ENCODE peak calls at places on chromosomes 3 and 15, in nine cellular contexts. One of them, this sample, is unnamed.

GRCh38 chr3:129542747-129543146 is 228 bp upstream of the H1-8 start:
- DNase-seq in AG09309: no peak
- DNase-seq in stimulated activated CD8-positive, alpha-beta memory T cell treated with anti-CD3 and anti-CD28 coated beads, Interleukin-2, amount 100 ng/mL, for 1 hour: no peak
- DNase-seq in ovary: no peak
- DNase-seq in IMR-90: no peak
- DNase-seq in foreskin fibroblast: no peak
- DNase-seq in activated effector memory CD4-positive, alpha-beta T cell treated with Interleukin-2 at 50 U/mL for 16 hours: no peak
- DNase-seq in frontal cortex: no peak
- DNase-seq in kidney glomerular epithelial cell: no peak
- DNase-seq in this sample: no peak

GRCh38 chr3:58025824-58026579 is 17.8 kb downstream of the FLNB start:
- DNase-seq in AG09309: no peak
- DNase-seq in stimulated activated CD8-positive, alpha-beta memory T cell treated with anti-CD3 and anti-CD28 coated beads, Interleukin-2, amount 100 ng/mL, for 1 hour: no peak
- DNase-seq in ovary: no peak
- DNase-seq in IMR-90: peak; percentile 68
- DNase-seq in foreskin fibroblast: no peak
- DNase-seq in activated effector memory CD4-positive, alpha-beta T cell treated with Interleukin-2 at 50 U/mL for 16 hours: no peak
- DNase-seq in frontal cortex: no peak
- DNase-seq in kidney glomerular epithelial cell: peak; percentile 50
- DNase-seq in this sample: no peak

GRCh38 chr3:177197934-177198484 is 727 bp upstream of the TBL1XR1 start:
- DNase-seq in AG09309: no peak
- DNase-seq in stimulated activated CD8-positive, alpha-beta memory T cell treated with anti-CD3 and anti-CD28 coated beads, Interleukin-2, amount 100 ng/mL, for 1 hour: no peak
- DNase-seq in ovary: no peak
- DNase-seq in IMR-90: no peak
- DNase-seq in foreskin fibroblast: no peak
- DNase-seq in activated effector memory CD4-positive, alpha-beta T cell treated with Interleukin-2 at 50 U/mL for 16 hours: no peak
- DNase-seq in frontal cortex: no peak
- DNase-seq in kidney glomerular epithelial cell: no peak
- DNase-seq in this sample: no peak

GRCh38 chr15:42611532-42611931 is 36.1 kb downstream of the STARD9 start:
- DNase-seq in AG09309: no peak
- DNase-seq in stimulated activated CD8-positive, alpha-beta memory T cell treated with anti-CD3 and anti-CD28 coated beads, Interleukin-2, amount 100 ng/mL, for 1 hour: no peak
- DNase-seq in ovary: no peak
- DNase-seq in IMR-90: no peak
- DNase-seq in foreskin fibroblast: no peak
- DNase-seq in activated effector memory CD4-positive, alpha-beta T cell treated with Interleukin-2 at 50 U/mL for 16 hours: no peak
- DNase-seq in frontal cortex: no peak
- DNase-seq in kidney glomerular epithelial cell: no peak
- DNase-seq in this sample: no peak

GRCh38 chr3:111269782-111270181 is 198.2 kb downstream of the NECTIN3 start:
- DNase-seq in AG09309: no peak
- DNase-seq in stimulated activated CD8-positive, alpha-beta memory T cell treated with anti-CD3 and anti-CD28 coated beads, Interleukin-2, amount 100 ng/mL, for 1 hour: no peak
- DNase-seq in ovary: no peak
- DNase-seq in IMR-90: no peak
- DNase-seq in foreskin fibroblast: no peak
- DNase-seq in activated effector memory CD4-positive, alpha-beta T cell treated with Interleukin-2 at 50 U/mL for 16 hours: no peak
- DNase-seq in frontal cortex: no peak
- DNase-seq in kidney glomerular epithelial cell: no peak
- DNase-seq in this sample: no peak

GRCh38 chr3:20930034-20930433 is 744.0 kb upstream of the SGO1 start:
- DNase-seq in AG09309: no peak
- DNase-seq in stimulated activated CD8-positive, alpha-beta memory T cell treated with anti-CD3 and anti-CD28 coated beads, Interleukin-2, amount 100 ng/mL, for 1 hour: no peak
- DNase-seq in ovary: no peak
- DNase-seq in IMR-90: no peak
- DNase-seq in foreskin fibroblast: no peak
- DNase-seq in activated effector memory CD4-positive, alpha-beta T cell treated with Interleukin-2 at 50 U/mL for 16 hours: no peak
- DNase-seq in frontal cortex: no peak
- DNase-seq in kidney glomerular epithelial cell: no peak
- DNase-seq in this sample: no peak

GRCh38 chr15:45646220-45646619 is 11.4 kb downstream of the SQOR start:
- DNase-seq in AG09309: no peak
- DNase-seq in stimulated activated CD8-positive, alpha-beta memory T cell treated with anti-CD3 and anti-CD28 coated beads, Interleukin-2, amount 100 ng/mL, for 1 hour: no peak
- DNase-seq in ovary: no peak
- DNase-seq in IMR-90: peak; percentile 79
- DNase-seq in foreskin fibroblast: no peak
- DNase-seq in activated effector memory CD4-positive, alpha-beta T cell treated with Interleukin-2 at 50 U/mL for 16 hours: no peak
- DNase-seq in frontal cortex: no peak
- DNase-seq in kidney glomerular epithelial cell: peak; percentile 51
- DNase-seq in this sample: no peak

GRCh38 chr3:10697918-10698317 is 118.1 kb upstream of the SLC6A11 start:
- DNase-seq in AG09309: no peak
- DNase-seq in stimulated activated CD8-positive, alpha-beta memory T cell treated with anti-CD3 and anti-CD28 coated beads, Interleukin-2, amount 100 ng/mL, for 1 hour: no peak
- DNase-seq in ovary: no peak
- DNase-seq in IMR-90: no peak
- DNase-seq in foreskin fibroblast: no peak
- DNase-seq in activated effector memory CD4-positive, alpha-beta T cell treated with Interleukin-2 at 50 U/mL for 16 hours: no peak
- DNase-seq in frontal cortex: no peak
- DNase-seq in kidney glomerular epithelial cell: no peak
- DNase-seq in this sample: no peak

GRCh38 chr15:59200560-59200959 is 6.1 kb upstream of the LDHAL6B start:
- DNase-seq in AG09309: no peak
- DNase-seq in stimulated activated CD8-positive, alpha-beta memory T cell treated with anti-CD3 and anti-CD28 coated beads, Interleukin-2, amount 100 ng/mL, for 1 hour: no peak
- DNase-seq in ovary: no peak
- DNase-seq in IMR-90: peak; percentile 38
- DNase-seq in foreskin fibroblast: no peak
- DNase-seq in activated effector memory CD4-positive, alpha-beta T cell treated with Interleukin-2 at 50 U/mL for 16 hours: no peak
- DNase-seq in frontal cortex: no peak
- DNase-seq in kidney glomerular epithelial cell: no peak
- DNase-seq in this sample: no peak

GRCh38 chr15:34721802-34722795 is 32.7 kb downstream of the GJD2 start:
- DNase-seq in AG09309: peak; percentile 52
- DNase-seq in stimulated activated CD8-positive, alpha-beta memory T cell treated with anti-CD3 and anti-CD28 coated beads, Interleukin-2, amount 100 ng/mL, for 1 hour: no peak
- DNase-seq in ovary: peak; percentile 23
- DNase-seq in IMR-90: peak; percentile 40
- DNase-seq in foreskin fibroblast: peak; percentile 49
- DNase-seq in activated effector memory CD4-positive, alpha-beta T cell treated with Interleukin-2 at 50 U/mL for 16 hours: no peak
- DNase-seq in frontal cortex: peak; percentile 69
- DNase-seq in kidney glomerular epithelial cell: no peak
- DNase-seq in this sample: no peak

GRCh38 chr3:62525276-62525675 is 151.9 kb upstream of the FEZF2 start:
- DNase-seq in AG09309: no peak
- DNase-seq in stimulated activated CD8-positive, alpha-beta memory T cell treated with anti-CD3 and anti-CD28 coated beads, Interleukin-2, amount 100 ng/mL, for 1 hour: no peak
- DNase-seq in ovary: no peak
- DNase-seq in IMR-90: peak; percentile 2
- DNase-seq in foreskin fibroblast: peak; percentile 11
- DNase-seq in activated effector memory CD4-positive, alpha-beta T cell treated with Interleukin-2 at 50 U/mL for 16 hours: no peak
- DNase-seq in frontal cortex: no peak
- DNase-seq in kidney glomerular epithelial cell: no peak
- DNase-seq in this sample: no peak

GRCh38 chr3:72316501-72317279 is 531.6 kb downstream of the SHQ1 start:
- DNase-seq in AG09309: no peak
- DNase-seq in stimulated activated CD8-positive, alpha-beta memory T cell treated with anti-CD3 and anti-CD28 coated beads, Interleukin-2, amount 100 ng/mL, for 1 hour: no peak
- DNase-seq in ovary: no peak
- DNase-seq in IMR-90: no peak
- DNase-seq in foreskin fibroblast: no peak
- DNase-seq in activated effector memory CD4-positive, alpha-beta T cell treated with Interleukin-2 at 50 U/mL for 16 hours: no peak
- DNase-seq in frontal cortex: no peak
- DNase-seq in kidney glomerular epithelial cell: no peak
- DNase-seq in this sample: no peak

GRCh38 chr15:38217181-38217580 is 35.5 kb upstream of the SPRED1 start:
- DNase-seq in AG09309: no peak
- DNase-seq in stimulated activated CD8-positive, alpha-beta memory T cell treated with anti-CD3 and anti-CD28 coated beads, Interleukin-2, amount 100 ng/mL, for 1 hour: no peak
- DNase-seq in ovary: no peak
- DNase-seq in IMR-90: peak; percentile 76
- DNase-seq in foreskin fibroblast: peak; percentile 58
- DNase-seq in activated effector memory CD4-positive, alpha-beta T cell treated with Interleukin-2 at 50 U/mL for 16 hours: no peak
- DNase-seq in frontal cortex: no peak
- DNase-seq in kidney glomerular epithelial cell: peak; percentile 40
- DNase-seq in this sample: no peak

GRCh38 chr3:72137865-72138861 is 353.2 kb upstream of the PROK2 start:
- DNase-seq in AG09309: no peak
- DNase-seq in stimulated activated CD8-positive, alpha-beta memory T cell treated with anti-CD3 and anti-CD28 coated beads, Interleukin-2, amount 100 ng/mL, for 1 hour: no peak
- DNase-seq in ovary: no peak
- DNase-seq in IMR-90: no peak
- DNase-seq in foreskin fibroblast: no peak
- DNase-seq in activated effector memory CD4-positive, alpha-beta T cell treated with Interleukin-2 at 50 U/mL for 16 hours: no peak
- DNase-seq in frontal cortex: no peak
- DNase-seq in kidney glomerular epithelial cell: no peak
- DNase-seq in this sample: no peak

This sample was measured in NCI-H1930.